ENCODE peak calls at places on chromosomes 7 and 10, in nine cellular contexts. N, Q, P, D, Y, O, V, F and I are unnamed samples.
A peak's percentile ranks its signal among the peaks of the same experiment; 100 is the strongest.

GRCh38 chr10:131439705-131440104 is 128.2 kb upstream of the TCERG1L start:
- DNase-seq in Q (no peak), V (no peak), O (no peak), D (no peak), P (no peak), Y (no peak), N (no peak), F (no peak), I (no peak)

GRCh38 chr10:125779403-125780327 is 4.0 kb upstream of the MMP21 start:
- DNase-seq in D (no peak), P (no peak), F (no peak), Q (peak; percentile 39), O (no peak), Y (no peak), V (no peak), N (no peak), I (no peak)

GRCh38 chr10:24384954-24385353 is 176.0 kb downstream of the KIAA1217 start:
- DNase-seq in F (no peak), P (no peak), Y (no peak), D (no peak), O (no peak), N (no peak), Q (peak; percentile 47), V (no peak), I (no peak)

GRCh38 chr10:95332666-95333249 is 42.0 kb upstream of the PDLIM1 start:
- DNase-seq in Y (no peak), Q (no peak), V (no peak), D (no peak), F (no peak), P (no peak), O (no peak), N (no peak), I (no peak)

GRCh38 chr10:132580157-132580556 is 42.6 kb downstream of the INPP5A start:
- DNase-seq in O (no peak), P (no peak), V (no peak), D (no peak), Q (no peak), Y (no peak), F (no peak), N (no peak), I (no peak)

GRCh38 chr7:1961776-1962276 is 270.9 kb downstream of the MAD1L1 start:
- DNase-seq in F (peak; percentile 66), O (no peak), N (peak; percentile 96), P (peak; percentile 19), Y (peak; percentile 76), Q (no peak), V (peak; percentile 98), D (no peak), I (peak; percentile 85)

GRCh38 chr10:92290076-92290836 is 622 bp downstream of the CPEB3 start:
- DNase-seq in P (peak; percentile 66), Y (no peak), F (peak; percentile 30), D (peak; percentile 44), Q (peak; percentile 61), V (peak; percentile 18), O (no peak), N (peak; percentile 49), I (peak; percentile 23)

GRCh38 chr10:86521620-86522384 is at the start of gene WAPL:
- DNase-seq in Q (peak; percentile 96), F (peak; percentile 95), O (peak; percentile 98), N (peak; percentile 90), Y (peak; percentile 61), V (peak; percentile 87), D (peak; percentile 95), P (peak; percentile 96), I (peak; percentile 98)

GRCh38 chr7:30974605-30975256 is 11.0 kb downstream of the GHRHR start:
- DNase-seq in N (peak; percentile 40), F (no peak), D (peak; percentile 75), P (peak; percentile 62), O (peak; percentile 82), V (peak; percentile 20), Y (no peak), Q (peak; percentile 25), I (no peak)

GRCh38 chr10:43041422-43042342 is 35.2 kb upstream of the RET start:
- DNase-seq in Q (no peak), D (no peak), O (no peak), V (no peak), P (no peak), Y (no peak), N (no peak), F (peak; percentile 6), I (no peak)

GRCh38 chr10:73909716-73910115 is 1.2 kb upstream of the PLAU start:
- DNase-seq in Q (no peak), D (no peak), O (no peak), P (no peak), Y (no peak), N (no peak), F (no peak), V (no peak), I (no peak)

GRCh38 chr10:73907841-73908517 is 3.0 kb upstream of the PLAU start:
- DNase-seq in V (peak; percentile 66), F (no peak), P (no peak), N (peak; percentile 61), Y (no peak), O (no peak), D (peak; percentile 42), Q (peak; percentile 65), I (peak; percentile 60)

GRCh38 chr10:73905256-73906018 is 5.5 kb upstream of the PLAU start:
- DNase-seq in V (no peak), D (no peak), N (no peak), Y (no peak), Q (no peak), O (no peak), F (no peak), P (peak; percentile 55), I (no peak)

GRCh38 chr10:73908853-73909611 is 1.9 kb upstream of the PLAU start:
- DNase-seq in P (peak; percentile 94), F (peak; percentile 29), O (no peak), V (peak; percentile 93), Y (peak; percentile 93), N (peak; percentile 100), D (peak; percentile 49), Q (peak; percentile 85), I (peak; percentile 96)

GRCh38 chr10:73906524-73907447 is 4.1 kb upstream of the PLAU start:
- DNase-seq in N (peak; percentile 100), V (peak; percentile 94), F (no peak), Q (peak; percentile 90), O (peak; percentile 81), P (peak; percentile 87), D (peak; percentile 62), Y (peak; percentile 94), I (peak; percentile 99)
- H3K4me3 ChIP-seq in N (peak overlapping the region; percentile 15), V (no peak overlapping the region), F (no peak overlapping the region), Q (no peak overlapping the region), O (no peak overlapping the region), P (no peak overlapping the region), D (no peak overlapping the region), Y (no peak overlapping the region), I (no peak overlapping the region)

DNA sequence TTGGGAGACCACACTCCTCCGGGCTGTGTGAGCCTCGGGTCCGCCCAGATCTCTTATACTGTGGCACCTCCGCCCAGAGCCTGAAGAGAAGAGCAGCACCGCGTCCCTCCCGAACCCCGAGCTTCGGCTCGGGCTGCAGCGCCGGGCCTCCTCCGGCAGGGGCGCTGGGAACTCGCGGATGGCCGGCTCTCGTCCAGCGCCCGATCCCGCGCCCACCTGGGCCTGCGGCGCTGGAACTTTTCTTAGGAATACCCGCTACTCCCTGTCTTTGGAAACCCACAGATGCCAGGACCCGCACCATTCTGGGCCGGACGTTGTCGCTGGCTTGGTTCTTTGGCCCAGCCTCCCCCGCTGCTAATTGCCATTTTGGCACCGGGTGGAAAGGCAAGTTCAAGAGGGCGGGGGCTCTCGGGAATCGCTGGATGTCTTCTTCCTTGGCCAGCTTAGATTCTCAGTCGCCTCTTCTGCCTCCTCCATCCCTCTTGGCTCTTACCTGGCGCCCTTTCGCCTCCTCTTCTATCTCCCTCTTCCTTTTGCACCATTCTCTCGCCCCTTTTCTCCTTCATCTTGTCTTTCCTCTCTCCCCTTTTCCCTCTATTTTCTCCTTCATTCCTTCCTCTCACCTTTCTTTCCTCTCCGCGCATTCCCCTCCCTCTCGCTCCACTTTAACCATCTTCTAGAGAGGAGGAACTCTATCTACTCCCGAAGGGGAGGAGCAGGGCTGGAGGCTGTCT is 2.1 kb upstream of the SORCS3 start:
- DNase-seq in O (peak; percentile 84), P (no peak), Q (peak; percentile 34), V (no peak), N (no peak), Y (no peak), F (no peak), D (no peak), I (peak; percentile 13)
- TF ChIP-seq CTCF in O (peak; percentile 79), P (peak; percentile 8), Q (peak; percentile 63), V (peak; percentile 50), N (no peak), Y (peak; percentile 21), F (no peak), D (no peak), I (peak; percentile 22)

GRCh38 chr7:18520450-18521235 is 25.1 kb downstream of the HDAC9 start:
- DNase-seq in Y (peak; percentile 70), V (peak; percentile 47), Q (peak; percentile 76), D (no peak), P (no peak), O (no peak), F (no peak), N (peak; percentile 83), I (peak; percentile 70)
- H3K4me3 ChIP-seq in Y (no peak overlapping the region), V (no peak overlapping the region), Q (peak overlapping the region; percentile 13), D (no peak overlapping the region), P (no peak overlapping the region), O (no peak overlapping the region), F (no peak overlapping the region), N (no peak overlapping the region), I (no peak overlapping the region)

GRCh38 chr7:26112341-26112740 is 39.7 kb upstream of the NFE2L3 start:
- DNase-seq in V (no peak), N (no peak), Y (no peak), O (no peak), P (no peak), F (no peak), D (no peak), Q (no peak), I (no peak)

GRCh38 chr7:26117970-26118369 is 34.0 kb upstream of the NFE2L3 start:
- DNase-seq in P (no peak), Q (no peak), N (no peak), Y (no peak), F (no peak), D (no peak), V (no peak), O (no peak), I (no peak)

GRCh38 chr7:26122745-26123144 is 29.3 kb upstream of the NFE2L3 start:
- DNase-seq in F (no peak), D (no peak), N (no peak), V (no peak), P (no peak), Y (no peak), O (no peak), Q (no peak), I (no peak)

GRCh38 chr7:26115628-26116027 is 36.4 kb upstream of the NFE2L3 start:
- DNase-seq in Y (no peak), N (no peak), V (no peak), D (no peak), O (no peak), F (no peak), P (no peak), Q (no peak), I (no peak)

DNA sequence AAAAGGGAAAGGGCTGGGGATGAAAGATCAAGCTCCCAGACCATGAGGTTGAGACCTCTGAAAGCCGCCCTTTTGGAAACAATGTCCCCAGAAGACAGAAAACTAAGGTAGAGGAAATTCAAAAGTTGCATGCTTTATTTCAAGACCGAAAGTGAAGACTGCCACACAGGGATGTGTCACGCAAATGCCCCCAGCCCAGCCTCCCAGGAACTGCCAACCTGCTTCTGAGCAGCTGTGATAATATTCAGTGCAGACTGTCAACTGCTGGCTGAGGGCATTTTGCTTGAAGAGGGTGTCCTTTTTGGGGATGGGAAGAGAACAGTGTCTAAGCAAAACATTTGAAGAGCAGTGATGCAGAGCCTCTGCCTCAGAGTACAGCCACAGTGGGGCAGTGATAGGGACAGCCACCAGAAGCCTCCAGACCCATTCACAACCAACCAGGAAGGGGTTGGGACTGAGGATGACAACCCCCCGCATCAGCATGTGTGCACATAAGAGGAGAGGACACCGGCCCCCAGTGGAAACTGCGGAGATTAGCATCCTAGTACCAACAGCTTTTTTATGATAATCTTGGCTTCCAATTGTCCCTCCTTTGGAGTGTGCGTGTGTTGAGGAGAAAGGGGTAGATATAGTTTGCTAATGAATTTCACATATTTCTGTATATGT is 34.7 kb upstream of the NFE2L3 start:
- DNase-seq in P (no peak), V (no peak), O (peak; percentile 33), Y (no peak), F (no peak), Q (peak; percentile 25), D (no peak), N (no peak), I (no peak)
- TF ChIP-seq CTCF in P (no peak), V (no peak), O (no peak), Y (no peak), F (no peak), Q (no peak), D (no peak), N (no peak), I (no peak)